ENCODE peak calls at places on chromosomes 2 and 18, in eight cellular contexts. U, E, D, W, K, N, L and Y are unnamed samples.

GRCh38 chr2:162058973-162059668 is 14.9 kb downstream of the DPP4 start:
- DNase-seq in L (no peak), N (no peak), K (no peak), D (no peak), W (no peak), E (no peak), U (no peak), Y (no peak)

GRCh38 chr2:220935789-220936321 is 636.2 kb downstream of the EPHA4 start:
- DNase-seq in L (no peak), K (no peak), U (no peak), D (no peak), E (no peak), N (no peak), W (no peak), Y (no peak)

GRCh38 chr18:500230-500555 is 308 bp downstream of the COLEC12 start:
- DNase-seq in E (no peak), K (no peak), L (no peak), D (no peak), N (no peak), W (no peak), U (no peak), Y (peak; percentile 76)

GRCh38 chr2:173550143-173550542 is 195.5 kb downstream of the CDCA7 start:
- DNase-seq in K (no peak), U (no peak), N (peak; percentile 78), L (peak; percentile 80), D (no peak), E (no peak), W (no peak), Y (no peak)

GRCh38 chr18:7608798-7609197 is 41.7 kb downstream of the PTPRM start:
- DNase-seq in L (peak; percentile 71), W (no peak), U (no peak), D (no peak), K (no peak), E (no peak), N (peak; percentile 57), Y (no peak)

GRCh38 chr2:215950009-215950408 is 63.3 kb downstream of the MREG start:
- DNase-seq in U (peak; percentile 60), D (peak; percentile 64), K (no peak), W (no peak), E (no peak), L (peak; percentile 53), N (peak; percentile 71), Y (no peak)

GRCh38 chr18:45920367-45920766 is 46.8 kb downstream of the EPG5 start:
- DNase-seq in L (peak; percentile 92), U (peak; percentile 67), N (peak; percentile 78), D (peak; percentile 29), K (peak; percentile 69), W (no peak), E (no peak), Y (peak; percentile 90)

GRCh38 chr2:241036397-241036963 is 38.1 kb downstream of the SNED1 start:
- DNase-seq in W (no peak), U (no peak), D (no peak), N (no peak), L (no peak), E (peak; percentile 34), K (no peak), Y (no peak)

GRCh38 chr2:61485281-61485680 is 14.4 kb upstream of the USP34 start:
- DNase-seq in L (no peak), D (no peak), U (no peak), N (no peak), E (no peak), K (no peak), W (no peak), Y (no peak)

GRCh38 chr2:9071032-9071431 is 67.5 kb upstream of the MBOAT2 start:
- DNase-seq in L (peak; percentile 72), K (no peak), E (no peak), D (peak; percentile 68), U (no peak), W (no peak), N (peak; percentile 76), Y (no peak)

GRCh38 chr2:43349944-43350343 is 123.5 kb upstream of the ZFP36L2 start:
- DNase-seq in U (no peak), K (no peak), L (no peak), E (no peak), N (no peak), D (no peak), W (no peak), Y (no peak)

GRCh38 chr2:190999058-190999457 is 14.9 kb downstream of the STAT1 start:
- DNase-seq in D (no peak), W (no peak), L (no peak), E (no peak), N (no peak), U (no peak), K (no peak), Y (no peak)

GRCh38 chr18:36162981-36163380 is 24.3 kb upstream of the MOCOS start:
- DNase-seq in D (no peak), N (no peak), L (no peak), E (no peak), U (no peak), W (no peak), K (no peak), Y (no peak)

GRCh38 chr18:26821181-26821580 is 44.3 kb downstream of the AQP4 start:
- DNase-seq in N (no peak), E (no peak), K (no peak), W (no peak), L (no peak), D (no peak), U (no peak), Y (no peak)

GRCh38 chr18:56562479-56562878 is 75.9 kb downstream of the TXNL1 start:
- DNase-seq in L (no peak), K (no peak), W (no peak), U (no peak), D (no peak), N (no peak), E (no peak), Y (no peak)

GRCh38 chr2:136863874-136864273 is 98.5 kb downstream of the THSD7B start:
- DNase-seq in N (no peak), D (no peak), W (no peak), E (no peak), L (no peak), K (no peak), U (peak; percentile 11), Y (no peak)

GRCh38 chr2:160376576-160376975 is 117.0 kb downstream of the RBMS1 start:
- DNase-seq in U (no peak), W (no peak), E (no peak), N (peak; percentile 37), L (peak; percentile 67), K (no peak), D (no peak), Y (no peak)

GRCh38 chr2:44542520-44542919 is 180.8 kb downstream of the CAMKMT start:
- DNase-seq in N (no peak), W (no peak), D (no peak), K (no peak), E (no peak), L (no peak), U (no peak), Y (no peak)

GRCh38 chr2:138277062-138277461 is 224.5 kb upstream of the SPOPL start:
- DNase-seq in D (peak; percentile 2), E (no peak), K (no peak), U (no peak), W (no peak), N (no peak), L (no peak), Y (no peak)

GRCh38 chr2:83585250-83585649 is 873.8 kb downstream of the SUCLG1 start:
- DNase-seq in N (no peak), L (no peak), W (no peak), E (no peak), K (no peak), U (no peak), D (no peak), Y (no peak)

GRCh38 chr2:124778076-124778475 is 753.0 kb downstream of the CNTNAP5 start:
- DNase-seq in D (no peak), U (no peak), L (peak; percentile 8), E (no peak), W (no peak), N (no peak), K (no peak), Y (no peak)

GRCh38 chr18:7617738-7618422 is 50.8 kb downstream of the PTPRM start:
- DNase-seq in K (no peak), U (peak; percentile 7), D (no peak), W (no peak), L (peak; percentile 96), N (peak; percentile 80), E (no peak), Y (no peak)

GRCh38 chr2:12434609-12435008 is 282.1 kb upstream of the TRIB2 start:
- DNase-seq in L (no peak), W (no peak), U (no peak), E (no peak), D (no peak), N (no peak), K (no peak), Y (no peak)

GRCh38 chr2:216553093-216553478 is 54.4 kb downstream of the RPL37A start:
- DNase-seq in N (peak; percentile 57), U (no peak), E (no peak), D (no peak), L (peak; percentile 70), K (no peak), W (no peak), Y (no peak)